ENCODE peak calls at places on chromosome 3, in five cellular contexts. O is CD4-positive, alpha-beta T cell; T is glutamatergic neuron; D is Calu3; X is Peyer's patch. Z is an unnamed sample.
A peak's percentile ranks its signal among the peaks of the same experiment; 100 is the strongest.

GRCh38 chr3:24235121-24235520 is 259.5 kb downstream of the THRB start:
- DNase-seq in O (no peak), T (no peak), D (peak; percentile 3), X (no peak), Z (no peak)

GRCh38 chr3:184284696-184285095 is 8.9 kb downstream of the ECE2 start:
- DNase-seq in O (no peak), T (peak; percentile 78), D (peak; percentile 76), X (no peak), Z (peak; percentile 91)

GRCh38 chr3:139119331-139120025 is 74.8 kb upstream of the PRR23C start:
- DNase-seq in O (no peak), T (no peak), D (no peak), X (no peak), Z (no peak)

GRCh38 chr3:24373198-24373959 is 121.3 kb downstream of the THRB start:
- DNase-seq in O (no peak), T (no peak), D (no peak), X (no peak), Z (no peak)

GRCh38 chr3:46395210-46395661 is 11.6 kb downstream of the CCR5AS start:
- DNase-seq in O (no peak), T (no peak), D (no peak), X (no peak), Z (no peak)

GRCh38 chr3:73832426-73832825 is 207.7 kb upstream of the PDZRN3 start:
- DNase-seq in O (no peak), T (no peak), D (no peak), X (no peak), Z (no peak)

GRCh38 chr3:81789686-81790085 is 28.2 kb upstream of the GBE1 start:
- DNase-seq in O (no peak), T (no peak), D (no peak), X (no peak), Z (no peak)

GRCh38 chr3:59079962-59080361 is 30.1 kb upstream of the CFAP20DC start:
- DNase-seq in O (no peak), T (no peak), D (no peak), X (no peak), Z (no peak)

GRCh38 chr3:18666655-18667054 is 241.5 kb upstream of the SATB1 start:
- DNase-seq in O (no peak), T (no peak), D (no peak), X (no peak), Z (no peak)

GRCh38 chr3:84487296-84487695 is 471.5 kb upstream of the CADM2 start:
- DNase-seq in O (no peak), T (no peak), D (no peak), X (no peak), Z (no peak)

GRCh38 chr3:191721983-191722382 is 261.0 kb downstream of the PYDC2 start:
- DNase-seq in O (no peak), T (no peak), D (no peak), X (no peak), Z (no peak)

GRCh38 chr3:144774897-144775296 is 803.3 kb downstream of the DIPK2A start:
- DNase-seq in O (no peak), T (no peak), D (no peak), X (no peak), Z (no peak)

GRCh38 chr3:18827664-18828063 is 320.6 kb upstream of the KCNH8 start:
- DNase-seq in O (no peak), T (no peak), D (no peak), X (no peak), Z (no peak)

DNA sequence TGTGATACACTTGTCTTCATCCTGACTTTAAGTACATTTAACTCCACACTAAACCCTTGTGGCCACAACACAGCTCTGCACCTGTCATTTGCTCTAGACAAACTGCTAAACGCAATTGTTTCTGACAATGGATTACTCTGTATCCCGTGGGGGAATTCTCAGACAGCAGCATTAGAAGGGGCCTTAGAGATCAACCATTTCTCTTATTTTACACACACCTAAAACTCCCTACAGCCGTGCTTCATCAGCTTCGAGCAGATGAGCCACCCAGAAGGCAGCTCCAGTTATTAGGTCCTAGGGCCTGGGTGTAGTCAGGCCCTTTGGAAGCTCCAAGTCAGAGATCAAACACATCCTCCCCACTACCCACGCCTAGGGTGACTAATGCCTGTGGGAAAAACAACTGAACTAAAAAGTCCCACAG is 1.3 kb upstream of the IL12A start:
- DNase-seq in O (no peak), T (no peak), D (no peak), X (no peak), Z (no peak)
- TF ChIP-seq CTCF in O (no peak), T (no peak), D (no peak), X (no peak), Z (no peak)

GRCh38 chr3:100650651-100651611 is 41.5 kb downstream of the ADGRG7 start:
- DNase-seq in O (no peak), T (no peak), D (no peak), X (no peak), Z (no peak)
- TF ChIP-seq CTCF in O (no peak), T (no peak), D (no peak), X (no peak), Z (no peak)

GRCh38 chr3:86152620-86153019 is 838.3 kb downstream of the VGLL3 start:
- DNase-seq in O (no peak), T (no peak), D (no peak), X (no peak), Z (no peak)

GRCh38 chr3:86149054-86149453 is 841.9 kb downstream of the VGLL3 start:
- DNase-seq in O (no peak), T (no peak), D (no peak), X (no peak), Z (no peak)

GRCh38 chr3:86147119-86147518 is 843.8 kb downstream of the VGLL3 start:
- DNase-seq in O (no peak), T (no peak), D (no peak), X (no peak), Z (no peak)
- TF ChIP-seq CTCF in O (no peak), T (no peak), D (no peak), X (no peak), Z (no peak)

DNA sequence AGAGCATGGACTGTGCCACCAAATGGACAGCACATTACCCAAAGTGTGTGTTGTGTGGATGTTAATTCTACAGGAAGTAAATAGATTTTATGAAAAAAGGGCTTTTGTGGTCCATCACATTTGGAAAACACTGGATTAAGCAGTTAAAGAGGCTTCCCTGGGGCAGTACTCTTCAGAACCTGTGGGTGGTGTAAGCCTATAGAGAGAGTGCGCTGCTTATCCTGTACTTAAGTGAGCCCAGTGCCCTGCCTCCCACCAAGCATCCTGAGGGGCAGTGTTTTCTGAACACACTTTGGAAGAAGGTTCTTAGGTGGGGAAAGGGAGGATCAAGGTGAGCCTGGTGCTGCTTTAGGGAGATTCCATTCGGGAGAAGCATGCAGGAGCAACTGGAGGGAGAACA is 10.9 kb downstream of the TTLL3 start:
- DNase-seq in O (no peak), T (no peak), D (no peak), X (no peak), Z (no peak)
- TF ChIP-seq CTCF in O (no peak), T (peak; percentile 51), D (no peak), X (peak; percentile 9), Z (peak; percentile 17)

GRCh38 chr3:468172-468571 is 271.6 kb downstream of the CHL1 start:
- DNase-seq in O (no peak), T (peak; percentile 29), D (peak; percentile 6), X (no peak), Z (no peak)
- TF ChIP-seq CTCF in O (no peak), T (peak; percentile 77), D (peak; percentile 34), X (no peak), Z (peak; percentile 26)

GRCh38 chr3:193637831-193638230 is 44.8 kb downstream of the OPA1 start:
- DNase-seq in O (no peak), T (no peak), D (no peak), X (no peak), Z (no peak)
- TF ChIP-seq CTCF in O (no peak), T (no peak), D (no peak), X (no peak), Z (no peak)

GRCh38 chr3:197749601-197750395 is at the start of gene FYTTD1:
- DNase-seq in O (peak; percentile 89), T (peak; percentile 86), D (peak; percentile 87), X (peak; percentile 94), Z (peak; percentile 69)
- TF ChIP-seq CTCF in O (peak; percentile 30), T (peak; percentile 20), D (no peak), X (peak; percentile 67), Z (peak; percentile 45)

DNA sequence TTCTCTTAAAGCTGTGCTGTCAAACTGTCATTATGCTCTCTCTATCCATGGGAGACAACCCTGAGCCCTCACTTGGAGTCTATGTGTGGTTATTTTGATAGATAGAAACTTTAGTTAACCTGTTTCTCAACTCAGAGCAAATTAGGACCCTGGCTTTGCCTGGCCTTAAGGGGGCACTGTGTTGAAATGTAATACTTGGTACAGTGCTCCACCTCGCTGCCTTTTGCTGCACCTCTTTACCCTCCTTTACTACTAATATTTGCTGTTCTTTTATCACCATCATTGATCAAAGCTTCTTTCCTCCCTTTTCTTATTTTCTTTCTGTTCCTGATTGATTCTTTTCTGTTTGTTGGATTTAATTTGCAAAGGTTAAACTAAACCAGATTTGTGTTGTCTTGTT is 34.3 kb downstream of the STT3B start:
- DNase-seq in O (no peak), T (peak; percentile 25), D (peak; percentile 24), X (no peak), Z (no peak)
- TF ChIP-seq CTCF in O (peak; percentile 74), T (peak; percentile 59), D (no peak), X (no peak), Z (no peak)

GRCh38 chr3:131216801-131217200 is 164.8 kb upstream of the NUDT16 start:
- DNase-seq in O (no peak), T (no peak), D (peak; percentile 66), X (no peak), Z (no peak)
- TF ChIP-seq CTCF in O (no peak), T (no peak), D (no peak), X (no peak), Z (no peak)

GRCh38 chr3:146117406-146118285 is 43.3 kb downstream of the PLOD2 start:
- DNase-seq in O (no peak), T (no peak), D (no peak), X (no peak), Z (no peak)
- TF ChIP-seq CTCF in O (no peak), T (no peak), D (no peak), X (no peak), Z (no peak)

Z was measured in D721Med.